ENCODE peak calls at places on chromosomes 3 and 15, in five cellular contexts. W is body of pancreas, R is fibroblast of villous mesenchyme, P is GM12864, K is neural progenitor cell. O is an unnamed sample.

GRCh38 chr3:185337231-185337816 is 25.6 kb upstream of the MAP3K13 start:
- DNase-seq in W (peak; percentile 19), R (no peak), P (no peak), K (no peak), O (no peak)

GRCh38 chr3:27677554-27677953 is 44.6 kb downstream of the EOMES start:
- DNase-seq in W (no peak), R (peak; percentile 93), P (no peak), K (no peak), O (no peak)

GRCh38 chr15:52255008-52255407 is 40.6 kb downstream of the MYO5C start:
- DNase-seq in W (no peak), R (peak; percentile 20), P (no peak), K (no peak), O (no peak)

GRCh38 chr3:67011414-67012131 is 13.5 kb downstream of the KBTBD8 start:
- DNase-seq in W (no peak), R (peak; percentile 53), P (no peak), K (no peak), O (no peak)

GRCh38 chr3:9388562-9389272 is 8.7 kb upstream of the SETD5 start:
- DNase-seq in W (no peak), R (no peak), P (no peak), K (no peak), O (no peak)

GRCh38 chr3:127520993-127521392 is 69.5 kb downstream of the TPRA1 start:
- DNase-seq in W (no peak), R (no peak), P (no peak), K (no peak), O (no peak)

GRCh38 chr3:156161172-156161571 is 40.8 kb downstream of the KCNAB1 start:
- DNase-seq in W (no peak), R (no peak), P (no peak), K (peak; percentile 11), O (no peak)

GRCh38 chr15:80996247-80996646 is 4.5 kb upstream of the TLNRD1 start:
- DNase-seq in W (no peak), R (no peak), P (no peak), K (peak; percentile 34), O (no peak)

GRCh38 chr15:36363335-36363734 is 216.1 kb upstream of the CDIN1 start:
- DNase-seq in W (no peak), R (peak; percentile 41), P (no peak), K (no peak), O (no peak)

GRCh38 chr3:169857811-169858210 is 11.9 kb downstream of the LRRC31 start:
- DNase-seq in W (no peak), R (no peak), P (no peak), K (no peak), O (no peak)

GRCh38 chr3:185631108-185631507 is 45.0 kb downstream of the SENP2 start:
- DNase-seq in W (no peak), R (no peak), P (no peak), K (no peak), O (no peak)

GRCh38 chr3:114480442-114480841 is 186.6 kb downstream of the TIGIT start:
- DNase-seq in W (no peak), R (peak; percentile 76), P (no peak), K (no peak), O (no peak)

GRCh38 chr3:169750665-169751064 is 14.2 kb downstream of the TERC start:
- DNase-seq in W (no peak), R (no peak), P (no peak), K (no peak), O (no peak)

GRCh38 chr3:175941352-175941751 is 1082.2 kb downstream of the NAALADL2 start:
- DNase-seq in W (no peak), R (no peak), P (no peak), K (peak; percentile 25), O (no peak)

GRCh38 chr15:23561914-23562313 is 3.6 kb upstream of the MKRN3 start:
- DNase-seq in W (no peak), R (no peak), P (no peak), K (no peak), O (no peak)

GRCh38 chr15:23565395-23566069 is at the start of gene MKRN3:
- DNase-seq in W (no peak), R (peak; percentile 94), P (no peak), K (peak; percentile 53), O (no peak)

GRCh38 chr15:23566070-23567050 is 886 bp downstream of the MKRN3 start:
- DNase-seq in W (no peak), R (peak; percentile 64), P (no peak), K (no peak), O (no peak)

GRCh38 chr15:23567921-23568320 is 2.4 kb downstream of the MKRN3 start:
- DNase-seq in W (no peak), R (no peak), P (no peak), K (no peak), O (no peak)

DNA sequence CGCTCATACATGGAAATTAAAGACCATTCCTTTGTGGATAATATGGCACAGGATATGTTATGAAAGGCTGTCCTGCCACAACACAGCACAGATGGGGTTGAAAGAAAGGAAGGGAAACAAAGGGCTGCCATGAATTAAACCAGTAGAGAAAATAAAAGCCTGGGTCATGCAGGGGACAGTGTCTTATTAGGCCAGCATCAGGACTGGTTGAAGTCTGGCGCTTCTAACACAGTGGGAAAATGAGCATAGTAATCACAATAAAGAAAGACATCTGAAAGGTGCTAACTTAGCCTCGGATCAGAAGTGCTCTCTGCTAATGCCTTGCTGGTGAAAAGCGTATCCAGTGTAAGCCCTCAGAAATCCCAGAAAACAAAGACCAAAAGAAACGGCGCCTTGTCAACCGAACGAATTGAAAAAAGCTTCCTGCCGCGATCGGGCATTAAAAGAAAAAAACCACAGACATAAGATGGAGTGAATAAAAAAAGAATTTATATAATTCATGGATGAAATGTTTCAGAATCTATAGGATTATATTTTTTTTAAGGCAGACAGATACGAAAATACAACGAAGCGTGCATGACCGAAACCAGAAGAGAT is 578 bp upstream of the MKRN3 start:
- DNase-seq in W (no peak), R (no peak), P (no peak), K (peak; percentile 56), O (no peak)
- H3K4me3 ChIP-seq in W (no peak overlapping the region), R (peak overlapping the region; percentile 98), P (no peak overlapping the region), K (no peak overlapping the region), O (peak overlapping the region; percentile 61)

DNA sequence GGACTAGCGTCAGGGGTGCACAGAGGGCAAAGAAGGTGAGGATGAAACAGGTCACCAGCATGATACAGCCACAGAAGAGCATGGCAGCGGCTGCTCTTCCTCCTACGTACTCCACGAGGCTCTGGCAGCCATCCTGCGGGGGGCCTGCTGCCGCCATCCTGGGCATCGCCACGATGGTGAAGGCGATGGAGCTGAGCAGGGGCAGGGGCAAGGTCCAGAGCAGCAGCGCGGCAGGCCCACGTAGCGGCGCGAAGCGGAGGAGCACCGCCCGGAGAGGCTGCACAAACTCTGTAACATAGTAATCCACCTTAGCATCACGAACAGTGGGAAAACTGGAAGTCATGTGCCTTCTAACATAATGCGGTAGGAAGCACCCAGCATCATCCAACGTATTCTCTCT is 491.6 kb downstream of the PYDC2 start:
- DNase-seq in W (no peak), R (no peak), P (no peak), K (no peak), O (no peak)
- TF ChIP-seq CTCF in W (no peak), R (no peak), P (no peak), K (no peak), O (no peak)

DNA sequence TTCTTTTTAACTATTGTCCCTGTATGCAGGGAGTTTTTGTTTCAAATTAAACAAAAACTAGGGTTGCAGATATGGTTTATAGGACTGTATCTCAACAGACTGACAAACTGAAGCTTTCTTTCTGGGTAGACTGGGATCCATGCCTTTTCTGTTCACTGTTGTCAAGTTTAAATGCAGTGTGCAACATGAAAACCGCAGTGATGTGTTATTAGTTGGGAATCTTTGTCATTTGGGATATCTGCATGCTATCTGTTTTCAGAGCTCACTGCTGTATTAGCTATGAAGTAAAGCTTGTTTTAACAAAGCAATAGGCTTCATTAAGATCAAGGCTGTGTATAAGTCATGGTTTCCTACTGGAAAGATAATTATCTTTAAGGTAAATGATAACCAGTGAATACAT is 21.4 kb upstream of the MCF2L2 start:
- DNase-seq in W (no peak), R (no peak), P (no peak), K (no peak), O (no peak)
- H3K4me3 ChIP-seq in W (no peak overlapping the region), R (peak overlapping the region; percentile 1), P (no peak overlapping the region), K (peak overlapping the region; percentile 80), O (peak overlapping the region; percentile 82)

GRCh38 chr3:189689625-189690024 is 58.4 kb downstream of the TP63 start:
- DNase-seq in W (no peak), R (no peak), P (no peak), K (no peak), O (no peak)

GRCh38 chr3:189688296-189688695 is 57.1 kb downstream of the TP63 start:
- DNase-seq in W (no peak), R (no peak), P (no peak), K (no peak), O (no peak)

GRCh38 chr3:189685854-189686253 is 54.7 kb downstream of the TP63 start:
- DNase-seq in W (no peak), R (peak; percentile 32), P (no peak), K (no peak), O (no peak)

GRCh38 chr3:189690237-189690636 is 59.0 kb downstream of the TP63 start:
- DNase-seq in W (no peak), R (no peak), P (no peak), K (no peak), O (no peak)

DNA sequence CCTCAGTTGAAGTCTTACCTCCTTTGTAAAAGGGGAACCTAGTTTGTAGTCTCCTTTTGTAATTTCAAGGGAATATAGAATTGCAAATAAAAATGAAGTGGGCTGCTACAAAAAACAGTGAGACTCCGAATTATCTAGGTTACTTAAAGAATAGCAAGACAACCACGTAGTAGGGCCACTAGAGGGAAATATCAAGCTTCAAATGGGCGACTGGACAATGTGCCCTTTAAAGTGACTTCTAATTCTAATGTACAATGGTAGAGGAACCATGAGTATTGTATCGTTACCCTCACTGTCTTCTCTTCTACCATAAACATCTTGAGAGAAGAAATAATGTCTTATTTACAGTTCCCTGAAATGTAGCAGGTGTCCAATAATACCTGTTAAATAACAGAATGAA is 56.3 kb downstream of the TP63 start:
- DNase-seq in W (no peak), R (no peak), P (no peak), K (peak; percentile 38), O (no peak)
- TF ChIP-seq CTCF in W (no peak), R (no peak), P (no peak), K (peak; percentile 35), O (no peak)